ENCODE peak calls at places on chromosomes 3 and 15, in eight cellular contexts. T is HCEC 1CT, W is LoVo, O is iris pigment epithelial cell, Y is mammary epithelial cell, D is HCT116, L is hippocampal formation, Z is HTR-8/SVneo. X is an unnamed sample.

GRCh38 chr3:183285828-183286457 is 32.9 kb downstream of the B3GNT5 start:
- DNase-seq in T (peak), W (peak), O (peak), Y (peak), D (peak), L (peak), Z (peak), X (no peak)

GRCh38 chr15:58401991-58402649 is 29.7 kb upstream of the LIPC start:
- DNase-seq in T (no peak), W (no peak), O (no peak), Y (peak), D (no peak), L (no peak), Z (no peak), X (no peak)

GRCh38 chr3:143525408-143525807 is 322.9 kb downstream of the SLC9A9 start:
- DNase-seq in T (peak), W (no peak), O (peak), Y (peak), D (no peak), L (no peak), Z (no peak), X (no peak)

GRCh38 chr3:74000715-74001114 is 376.0 kb upstream of the PDZRN3 start:
- DNase-seq in T (no peak), W (no peak), O (no peak), Y (no peak), D (no peak), L (peak), Z (no peak), X (no peak)

GRCh38 chr3:112334709-112335108 is 1.8 kb downstream of the CD200 start:
- DNase-seq in T (no peak), W (no peak), O (no peak), Y (no peak), D (no peak), L (peak), Z (no peak), X (no peak)

GRCh38 chr3:27590437-27591320 is 106.5 kb upstream of the SLC4A7 start:
- DNase-seq in T (peak), W (no peak), O (peak), Y (peak), D (no peak), L (peak), Z (peak), X (no peak)

GRCh38 chr3:13352621-13353131 is 67.4 kb downstream of the NUP210 start:
- DNase-seq in T (no peak), W (no peak), O (peak), Y (peak), D (no peak), L (no peak), Z (peak), X (no peak)

GRCh38 chr3:172410702-172411477 is 37.4 kb downstream of the GHSR start:
- DNase-seq in T (no peak), W (no peak), O (peak), Y (no peak), D (no peak), L (no peak), Z (no peak), X (no peak)

GRCh38 chr15:84734794-84735479 is 13.5 kb upstream of the ZNF592 start:
- DNase-seq in T (no peak), W (peak), O (peak), Y (peak), D (peak), L (no peak), Z (peak), X (no peak)

GRCh38 chr3:141360888-141361598 is 7.3 kb upstream of the ZBTB38 start:
- DNase-seq in T (peak), W (peak), O (peak), Y (peak), D (peak), L (peak), Z (peak), X (peak)

GRCh38 chr3:179956416-179956830 is 80.3 kb downstream of the PEX5L start:
- DNase-seq in T (no peak), W (no peak), O (no peak), Y (no peak), D (no peak), L (no peak), Z (no peak), X (no peak)

GRCh38 chr3:5019411-5020261 is 40.4 kb downstream of the BHLHE40 start:
- DNase-seq in T (no peak), W (peak), O (no peak), Y (no peak), D (no peak), L (no peak), Z (no peak), X (no peak)

X was measured in NCI-H345.